ENCODE peak calls at places on chromosomes 4 and X, in eight cellular contexts. R is right cardiac atrium; W is CD8-positive, alpha-beta memory T cell; V is esophagus squamous epithelium; N is heart right ventricle; B is kidney epithelial cell; O is fibroblast of lung; M is cardiac muscle cell. T is an unnamed sample. For H3K27me3, the result is how much of the 10 kb centered on the place peaks cover.

GRCh38 chr4:81600511-81601269 is 129.0 kb upstream of the RASGEF1B start:
- DNase-seq in R (peak), W (no peak), V (no peak), N (peak), B (no peak), O (no peak), M (no peak), T (no peak)

GRCh38 chrX:23501974-23502373 is 165.3 kb upstream of the PRDX4 start:
- DNase-seq in R (no peak), W (no peak), V (no peak), N (no peak), B (no peak), O (no peak), M (no peak), T (no peak)

GRCh38 chrX:10089378-10089795 is 67.4 kb upstream of the CLCN4 start:
- DNase-seq in R (no peak), W (no peak), V (no peak), N (no peak), B (no peak), O (no peak), M (peak), T (no peak)

GRCh38 chrX:133444952-133445831 is 29.9 kb upstream of the GPC4 start:
- DNase-seq in R (no peak), W (no peak), V (no peak), N (no peak), B (no peak), O (peak), M (peak), T (no peak)

GRCh38 chr4:88010921-88011320 is 3.5 kb downstream of the PKD2 start:
- DNase-seq in R (no peak), W (no peak), V (no peak), N (no peak), B (no peak), O (peak), M (no peak), T (no peak)

GRCh38 chr4:173051697-173052096 is 116.9 kb upstream of the GALNT7 start:
- DNase-seq in R (no peak), W (no peak), V (no peak), N (no peak), B (no peak), O (peak), M (peak), T (no peak)

GRCh38 chrX:130691576-130691975 is 211.4 kb downstream of the ENOX2 start:
- DNase-seq in R (no peak), W (no peak), V (no peak), N (no peak), B (no peak), O (no peak), M (no peak), T (no peak)

GRCh38 chrX:22060451-22060940 is 28.4 kb downstream of the PHEX start:
- DNase-seq in R (no peak), W (no peak), V (no peak), N (no peak), B (no peak), O (peak), M (peak), T (no peak)

GRCh38 chr4:54005475-54005874 is 58.9 kb downstream of the CHIC2 start:
- DNase-seq in R (no peak), W (no peak), V (no peak), N (no peak), B (peak), O (peak), M (peak), T (no peak)

GRCh38 chr4:38177035-38177791 is 217.0 kb downstream of the PTTG2 start:
- DNase-seq in R (peak), W (peak), V (no peak), N (no peak), B (no peak), O (peak), M (peak), T (peak)

GRCh38 chr4:185143596-185143969 is 517 bp downstream of the SLC25A4 start:
- DNase-seq in R (peak), W (no peak), V (no peak), N (peak), B (no peak), O (peak), M (peak), T (no peak)

GRCh38 chr4:112029642-112030235 is 115.5 kb upstream of the FAM241A start:
- DNase-seq in R (no peak), W (no peak), V (no peak), N (no peak), B (no peak), O (peak), M (no peak), T (no peak)

GRCh38 chrX:17535229-17535628 is 160.2 kb downstream of the NHS start:
- DNase-seq in R (no peak), W (peak), V (no peak), N (no peak), B (no peak), O (peak), M (peak), T (peak)

GRCh38 chrX:38117485-38117884 is 103.2 kb downstream of the SRPX start:
- DNase-seq in R (peak), W (no peak), V (no peak), N (no peak), B (no peak), O (peak), M (peak), T (no peak)

GRCh38 chr4:83723609-83724008 is 187.7 kb downstream of the GPAT3 start:
- DNase-seq in R (no peak), W (no peak), V (no peak), N (no peak), B (no peak), O (no peak), M (no peak), T (no peak)

GRCh38 chr4:7159923-7160322 is 32.4 kb upstream of the SORCS2 start:
- DNase-seq in R (no peak), W (no peak), V (no peak), N (no peak), B (no peak), O (no peak), M (no peak), T (no peak)

GRCh38 chr4:189062047-189062820 is 878.4 kb upstream of the FRG1 start:
- DNase-seq in R (no peak), W (no peak), V (no peak), N (no peak), B (no peak), O (no peak), M (no peak), T (no peak)

GRCh38 chrX:67673741-67674274 is 130.0 kb downstream of the AR start:
- DNase-seq in R (no peak), W (no peak), V (no peak), N (no peak), B (no peak), O (no peak), M (no peak), T (no peak)

GRCh38 chrX:19673334-19674040 is 158.2 kb upstream of the MAP3K15 start:
- DNase-seq in R (peak), W (no peak), V (no peak), N (peak), B (peak), O (peak), M (peak), T (no peak)

GRCh38 chr4:81235982-81236749 is 21.1 kb upstream of the PRKG2 start:
- DNase-seq in R (no peak), W (no peak), V (no peak), N (no peak), B (no peak), O (no peak), M (no peak), T (no peak)

GRCh38 chrX:52284865-52285264 is 84.0 kb upstream of the XAGE2 start:
- DNase-seq in R (no peak), W (no peak), V (no peak), N (no peak), B (no peak), O (no peak), M (no peak), T (no peak)

GRCh38 chr4:168917150-168917779 is 92.8 kb downstream of the CBR4 start:
- DNase-seq in R (no peak), W (no peak), V (no peak), N (no peak), B (no peak), O (peak), M (peak), T (no peak)

GRCh38 chrX:7946960-7947359 is 19.7 kb upstream of the PNPLA4 start:
- DNase-seq in R (no peak), W (no peak), V (no peak), N (no peak), B (no peak), O (no peak), M (no peak), T (no peak)

GRCh38 chrX:31546130-31546529 is 474.3 kb upstream of the FTHL17 start:
- DNase-seq in R (no peak), W (no peak), V (no peak), N (no peak), B (peak), O (peak), M (peak), T (no peak)

GRCh38 chrX:9379697-9380551 is 84.9 kb upstream of the TBL1X start:
- DNase-seq in R (no peak), W (no peak), V (no peak), N (no peak), B (peak), O (peak), M (peak), T (no peak)

DNA sequence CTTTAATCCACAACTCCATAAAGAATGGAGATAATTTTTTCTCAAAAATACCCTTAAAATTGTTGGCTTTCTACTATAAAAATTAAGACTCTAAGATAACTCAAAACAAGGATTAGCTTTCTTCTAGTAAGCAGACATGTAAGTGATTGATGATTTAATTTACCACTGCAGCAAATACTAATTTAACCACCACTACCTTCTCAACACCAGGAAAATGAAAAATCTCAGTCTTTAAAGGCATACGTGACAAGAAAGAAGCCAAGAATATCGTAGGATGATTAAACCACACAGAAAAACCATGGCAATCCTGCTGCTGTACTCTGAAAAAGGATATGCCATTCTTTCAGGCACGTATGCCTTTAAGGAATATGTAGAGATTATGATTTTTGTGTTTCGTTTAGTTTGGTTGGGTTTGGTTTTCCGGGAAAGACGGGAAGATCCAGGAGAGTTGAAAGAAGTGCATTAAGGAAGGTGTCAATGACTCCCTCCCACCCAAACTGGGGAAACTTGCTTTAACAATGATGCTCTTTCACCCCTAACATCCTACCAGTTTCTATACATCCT is 881 bp downstream of the LRCH2 start:
- DNase-seq in R (no peak), W (no peak), V (no peak), N (no peak), B (no peak), O (no peak), M (peak), T (no peak)
- H3K27me3 ChIP-seq in R (under half), W (under half), V (under half), N (under half), B (under half), O (under half), M (under half), T (under half)

DNA sequence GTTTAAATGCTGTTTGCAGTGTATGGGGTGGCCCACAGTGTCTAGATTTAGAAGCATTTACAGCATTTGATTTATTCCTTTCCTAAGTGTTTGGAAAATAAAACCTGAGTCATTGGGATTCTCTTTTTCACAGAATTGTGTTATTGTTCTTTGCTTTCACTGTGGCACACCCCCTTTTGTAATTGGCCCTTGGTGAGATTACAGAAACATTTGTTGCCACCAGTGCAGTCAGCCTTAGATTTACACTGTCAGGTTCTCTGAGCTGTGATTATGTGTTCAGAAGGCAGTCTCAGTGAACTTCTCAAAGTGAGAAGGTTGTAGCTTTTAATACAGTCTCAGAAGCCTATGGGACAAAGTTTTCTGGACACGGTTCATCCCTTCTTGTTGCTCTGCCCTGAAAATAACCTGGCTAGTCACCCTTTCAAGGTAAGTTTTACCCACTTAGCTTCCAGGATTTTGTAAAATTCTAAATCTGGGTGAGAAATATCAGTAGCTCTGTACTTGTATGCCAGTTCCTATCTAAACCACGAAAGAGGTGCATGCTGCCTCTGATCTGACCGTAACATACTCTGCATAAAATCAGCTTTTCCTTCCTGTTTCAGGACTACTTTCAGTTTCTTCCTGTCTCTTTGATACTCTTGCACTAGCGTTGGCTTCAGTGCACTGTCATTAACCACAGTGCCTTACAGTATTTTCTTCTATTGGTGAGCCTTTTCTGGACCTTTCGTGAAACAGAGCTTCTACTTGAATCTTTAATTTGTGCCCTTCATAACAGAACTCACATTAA is 12.6 kb downstream of the RUFY3 start:
- DNase-seq in R (no peak), W (peak), V (no peak), N (no peak), B (peak), O (peak), M (peak), T (no peak)
- H3K4me3 ChIP-seq in R (peak), W (peak), V (peak), N (peak), B (peak), O (peak), M (no peak), T (peak)

GRCh38 chrX:13552892-13553291 is 16.5 kb upstream of the EGFL6 start:
- DNase-seq in R (no peak), W (no peak), V (no peak), N (no peak), B (no peak), O (no peak), M (no peak), T (no peak)
- H3K27me3 ChIP-seq in R (under half), W (under half), V (under half), N (under half), B (under half), O (under half), M (under half), T (under half)

GRCh38 chrX:13703589-13703988 is 14.7 kb downstream of the RAB9A start:
- DNase-seq in R (no peak), W (no peak), V (no peak), N (no peak), B (no peak), O (no peak), M (no peak), T (no peak)

GRCh38 chrX:13702390-13702789 is 13.5 kb downstream of the RAB9A start:
- DNase-seq in R (no peak), W (no peak), V (no peak), N (no peak), B (no peak), O (no peak), M (no peak), T (no peak)

GRCh38 chrX:13699183-13699826 is 10.4 kb downstream of the RAB9A start:
- DNase-seq in R (no peak), W (no peak), V (no peak), N (no peak), B (no peak), O (no peak), M (no peak), T (no peak)

GRCh38 chrX:13700380-13700779 is 11.5 kb downstream of the RAB9A start:
- DNase-seq in R (no peak), W (no peak), V (no peak), N (no peak), B (no peak), O (no peak), M (no peak), T (no peak)

GRCh38 chrX:13703135-13703534 is 14.2 kb downstream of the RAB9A start:
- DNase-seq in R (no peak), W (no peak), V (no peak), N (no peak), B (no peak), O (no peak), M (no peak), T (no peak)
- H3K4me3 ChIP-seq in R (no peak), W (no peak), V (no peak), N (no peak), B (no peak), O (no peak), M (no peak), T (no peak)

GRCh38 chr4:3450643-3451042 is 8.9 kb downstream of the HGFAC start:
- DNase-seq in R (no peak), W (no peak), V (no peak), N (no peak), B (no peak), O (no peak), M (no peak), T (no peak)

GRCh38 chr4:3451956-3452355 is 10.2 kb downstream of the HGFAC start:
- DNase-seq in R (no peak), W (no peak), V (no peak), N (no peak), B (no peak), O (peak), M (no peak), T (no peak)

GRCh38 chr4:3449047-3449573 is 7.3 kb downstream of the HGFAC start:
- DNase-seq in R (peak), W (no peak), V (no peak), N (peak), B (no peak), O (no peak), M (no peak), T (no peak)

GRCh38 chr4:3447431-3448395 is 5.9 kb downstream of the HGFAC start:
- DNase-seq in R (peak), W (no peak), V (no peak), N (peak), B (no peak), O (no peak), M (no peak), T (no peak)

GRCh38 chr4:3449574-3450534 is 8.1 kb downstream of the HGFAC start:
- DNase-seq in R (peak), W (no peak), V (no peak), N (no peak), B (no peak), O (no peak), M (no peak), T (no peak)
- H3K27me3 ChIP-seq in R (under half), W (under half), V (under half), N (under half), B (under half), O (under half), M (under half), T (under half)

DNA sequence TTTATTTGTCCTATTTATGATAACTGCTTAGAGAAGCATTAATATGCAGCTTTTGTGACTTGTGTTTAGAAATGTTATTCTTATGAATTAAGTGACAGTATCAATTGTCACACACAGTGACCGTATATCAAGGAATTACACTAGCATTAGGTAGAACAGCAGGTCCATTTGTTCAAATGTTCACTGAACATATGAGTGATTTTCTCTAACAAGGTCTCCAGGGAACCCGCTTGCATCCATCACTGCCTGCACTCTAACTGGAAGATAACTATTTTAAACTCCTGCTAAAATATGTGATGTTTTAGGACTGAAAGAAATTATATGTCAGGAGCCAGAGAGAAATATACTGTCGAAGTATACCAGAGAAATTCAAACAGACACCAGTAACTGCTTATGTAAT is 1395.7 kb downstream of the PCDH18 start:
- DNase-seq in R (no peak), W (no peak), V (no peak), N (no peak), B (no peak), O (no peak), M (no peak), T (no peak)
- H3K4me3 ChIP-seq in R (no peak), W (no peak), V (no peak), N (no peak), B (no peak), O (no peak), M (no peak), T (no peak)

GRCh38 chrX:11287505-11287904 is 5.7 kb upstream of the AMELX start:
- DNase-seq in R (no peak), W (no peak), V (no peak), N (no peak), B (no peak), O (peak), M (peak), T (no peak)
- H3K27me3 ChIP-seq in R (under half), W (under half), V (under half), N (under half), B (under half), O (under half), M (under half), T (under half)

T was measured in effector memory CD4-positive, alpha-beta T cell.